ENCODE peak calls at places on chromosomes 7 and 10, in ten cellular contexts. A, H, X, F, D, W, B, I, P and E are unnamed samples.
A peak's percentile ranks its signal among the peaks of the same experiment; 100 is the strongest.

GRCh38 chr7:22726849-22727792 is at the start of gene IL6:
- DNase-seq in B (peak; percentile 44), A (peak; percentile 81), H (no peak), D (peak; percentile 77), W (peak; percentile 92), P (peak; percentile 50), X (no peak), F (peak; percentile 82), I (no peak), E (peak; percentile 14)

GRCh38 chr7:50145801-50146338 is 52.8 kb upstream of the ZPBP start:
- DNase-seq in A (no peak), I (no peak), W (no peak), D (no peak), P (no peak), X (no peak), H (no peak), B (no peak), F (no peak), E (no peak)

GRCh38 chr10:21517134-21517982 is 8.1 kb downstream of the SKIDA1 start:
- DNase-seq in F (peak; percentile 64), D (no peak), B (no peak), H (no peak), W (peak; percentile 66), I (no peak), X (peak; percentile 56), P (no peak), A (peak; percentile 63), E (no peak)

GRCh38 chr7:901388-902154 is 25.2 kb downstream of the GET4 start:
- DNase-seq in B (peak; percentile 49), H (peak; percentile 90), A (peak; percentile 87), P (peak; percentile 96), D (no peak), W (peak; percentile 77), F (peak; percentile 56), I (peak; percentile 86), X (peak; percentile 79), E (peak; percentile 70)

GRCh38 chr10:61995093-61995492 is 93.6 kb downstream of the ARID5B start:
- DNase-seq in X (no peak), F (no peak), P (no peak), B (no peak), I (no peak), H (no peak), A (no peak), D (no peak), W (no peak), E (no peak)

GRCh38 chr10:52542891-52543290 is 228.8 kb downstream of the DKK1 start:
- DNase-seq in F (no peak), H (no peak), D (no peak), W (peak; percentile 95), I (no peak), B (no peak), X (no peak), P (no peak), A (no peak), E (no peak)

GRCh38 chr7:35714862-35715261 is 19.9 kb upstream of the HERPUD2 start:
- DNase-seq in D (no peak), I (no peak), X (no peak), A (no peak), W (peak; percentile 45), F (no peak), P (no peak), B (no peak), H (no peak), E (no peak)

GRCh38 chr10:74078037-74078436 is 72.6 kb downstream of the AP3M1 start:
- DNase-seq in D (no peak), X (no peak), I (no peak), A (no peak), F (no peak), H (no peak), P (no peak), W (peak; percentile 85), B (no peak), E (no peak)

GRCh38 chr10:7788640-7789335 is 811 bp downstream of the ATP5F1C start:
- DNase-seq in X (no peak), D (no peak), H (no peak), I (no peak), W (peak; percentile 27), P (peak; percentile 49), B (no peak), A (peak; percentile 41), F (no peak), E (peak; percentile 4)

GRCh38 chr7:22278660-22279059 is 78.3 kb downstream of the RAPGEF5 start:
- DNase-seq in I (no peak), X (no peak), W (no peak), D (no peak), A (no peak), B (no peak), F (no peak), H (no peak), P (no peak), E (no peak)

GRCh38 chr7:93016085-93016471 is 101.7 kb downstream of the SAMD9 start:
- DNase-seq in D (no peak), F (no peak), X (no peak), H (peak; percentile 36), W (no peak), P (peak; percentile 74), A (no peak), I (no peak), B (no peak), E (no peak)

GRCh38 chr7:91285966-91286365 is 21.7 kb downstream of the FZD1 start:
- DNase-seq in F (no peak), X (no peak), D (no peak), A (no peak), W (no peak), H (no peak), I (no peak), P (no peak), B (no peak), E (no peak)

GRCh38 chr7:91287685-91288084 is 23.5 kb downstream of the FZD1 start:
- DNase-seq in W (no peak), D (no peak), B (no peak), X (no peak), H (no peak), I (no peak), P (no peak), F (peak; percentile 16), A (no peak), E (no peak)

GRCh38 chr7:91286432-91286831 is 22.2 kb downstream of the FZD1 start:
- DNase-seq in A (no peak), B (no peak), P (no peak), H (no peak), F (no peak), I (no peak), W (no peak), D (no peak), X (no peak), E (no peak)

GRCh38 chr7:91289633-91290260 is 25.5 kb downstream of the FZD1 start:
- DNase-seq in H (no peak), P (no peak), D (no peak), B (no peak), A (no peak), F (no peak), I (no peak), X (no peak), W (no peak), E (no peak)

GRCh38 chr7:91288208-91288824 is 24.1 kb downstream of the FZD1 start:
- DNase-seq in F (peak; percentile 19), D (no peak), I (no peak), P (peak; percentile 63), H (peak; percentile 64), A (peak; percentile 34), W (peak; percentile 53), X (no peak), B (no peak), E (peak; percentile 28)
- TF ChIP-seq CTCF in F (no peak), D (no peak), I (peak; percentile 65), P (peak; percentile 27), H (peak; percentile 73), A (no peak), W (peak; percentile 65), X (peak; percentile 28), B (peak; percentile 25), E (peak; percentile 53)

GRCh38 chr10:90658791-90659190 is 199.0 kb downstream of the HTR7 start:
- DNase-seq in D (no peak), P (no peak), X (no peak), W (peak; percentile 4), A (no peak), I (no peak), B (no peak), F (no peak), H (no peak), E (no peak)
- TF ChIP-seq CTCF in D (no peak), P (no peak), X (no peak), W (peak; percentile 41), A (no peak), I (no peak), B (no peak), F (no peak), H (peak; percentile 48), E (peak; percentile 19)

DNA sequence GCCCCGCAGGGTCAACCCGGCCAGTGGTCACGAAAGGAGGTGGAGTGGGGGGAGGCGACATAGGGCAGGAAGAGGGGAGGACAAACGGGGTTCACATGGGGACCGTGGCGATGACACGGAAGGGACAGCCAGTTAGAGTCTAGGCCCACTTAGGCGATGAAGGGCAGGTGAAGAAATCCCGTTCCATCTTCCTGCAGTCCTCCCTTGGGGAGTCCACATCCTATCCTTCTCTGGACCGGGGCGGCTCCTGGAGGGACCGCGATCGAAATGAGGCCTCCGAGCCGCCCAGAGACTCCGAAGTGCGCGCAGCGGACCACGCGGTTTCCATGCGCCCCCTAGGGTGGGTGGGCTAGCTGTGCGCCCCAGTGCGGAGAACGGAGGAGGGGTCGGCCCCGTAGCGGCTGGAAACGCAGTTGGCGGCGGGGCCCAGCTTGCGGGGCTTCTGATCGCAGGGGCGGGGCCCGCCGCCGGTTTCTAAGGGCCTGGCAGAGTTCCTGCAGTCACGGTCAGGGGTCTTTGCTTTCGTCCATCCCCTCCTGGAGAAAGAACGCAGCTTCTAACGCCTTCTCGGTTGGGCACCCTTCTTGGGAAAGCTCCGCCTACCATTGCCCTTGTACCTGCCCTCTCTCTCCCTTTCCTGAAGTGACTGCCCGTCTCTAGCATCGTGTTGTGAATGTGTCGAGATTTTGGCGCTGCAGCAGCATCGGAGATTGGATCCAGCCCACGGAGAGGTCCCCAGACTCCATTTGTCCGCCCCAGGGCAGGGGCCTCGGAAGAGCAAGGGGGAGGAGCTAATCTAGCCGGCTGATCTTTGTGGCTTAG is 17.9 kb upstream of the TMEM225B start:
- DNase-seq in X (no peak), P (peak; percentile 27), A (no peak), H (peak; percentile 70), I (no peak), B (no peak), W (no peak), D (peak; percentile 70), F (peak; percentile 35), E (peak; percentile 79)
- TF ChIP-seq CTCF in X (peak; percentile 25), P (no peak), A (peak; percentile 30), H (peak; percentile 70), I (no peak), B (no peak), W (no peak), D (peak; percentile 65), F (peak; percentile 37), E (peak; percentile 61)

DNA sequence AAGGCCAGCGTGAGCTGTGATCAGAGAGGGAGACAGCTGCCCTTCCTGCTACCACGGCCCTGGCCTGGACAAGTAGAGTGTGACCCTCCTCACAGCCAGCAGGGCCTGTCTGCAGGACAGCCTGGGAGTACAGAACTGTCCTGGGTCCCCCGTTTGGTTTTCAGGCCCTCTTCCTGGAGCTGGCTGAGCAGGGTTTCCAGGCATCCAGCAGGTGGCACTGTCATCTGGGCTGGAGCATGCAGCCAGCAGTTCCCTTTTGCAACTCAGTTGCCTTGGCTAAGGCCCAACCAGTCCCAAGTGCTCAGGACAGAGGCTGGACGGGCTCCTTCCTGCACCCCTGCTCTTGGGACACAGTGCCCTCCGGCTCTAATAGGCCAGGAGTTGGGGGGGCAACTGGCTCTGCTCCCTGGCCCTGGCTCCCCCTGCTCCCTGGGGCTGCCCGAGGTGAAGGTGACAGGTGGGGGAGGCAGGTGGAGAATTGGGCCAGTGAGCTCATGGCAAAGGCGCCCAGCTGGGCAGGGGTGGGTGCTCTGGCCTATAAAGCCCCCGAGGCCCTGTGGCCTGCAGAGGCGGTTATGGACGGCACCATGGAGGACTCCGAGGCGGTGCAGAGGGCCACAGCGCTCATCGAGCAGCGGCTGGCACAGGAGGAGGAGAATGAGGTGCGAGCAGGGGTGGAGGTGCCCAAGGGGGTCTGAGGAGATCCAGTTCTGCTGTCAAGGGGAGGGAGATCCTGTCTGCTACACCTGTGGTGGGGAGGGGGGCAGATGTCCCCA is at the start of gene ANKRD2:
- DNase-seq in X (peak; percentile 81), D (peak; percentile 47), W (peak; percentile 70), I (peak; percentile 68), F (peak; percentile 71), P (peak; percentile 73), H (peak; percentile 77), A (peak; percentile 84), B (peak; percentile 77), E (peak; percentile 73)
- TF ChIP-seq CTCF in X (peak; percentile 93), D (peak; percentile 58), W (peak; percentile 85), I (peak; percentile 83), F (peak; percentile 77), P (peak; percentile 74), H (peak; percentile 99), A (peak; percentile 78), B (peak; percentile 96), E (peak; percentile 81)